ENCODE peak calls at places on chromosome 4, in six cellular contexts. One of them, this sample, is unnamed.

GRCh38 chr4:1530356-1530755 is 124.1 kb upstream of the NKX1-1 start:
- DNase-seq in K562: no peak
- DNase-seq in SK-N-SH: no peak
- DNase-seq in GM12878: no peak
- DNase-seq in HepG2: no peak
- DNase-seq in H1: no peak
- DNase-seq in this sample: no peak

GRCh38 chr4:77538144-77538543 is 67.5 kb upstream of the CXCL13 start:
- DNase-seq in K562: no peak
- DNase-seq in SK-N-SH: no peak
- DNase-seq in GM12878: no peak
- DNase-seq in HepG2: no peak
- DNase-seq in H1: no peak
- DNase-seq in this sample: no peak

GRCh38 chr4:176792348-176793059 is at the start of gene VEGFC:
- DNase-seq in K562: no peak
- DNase-seq in SK-N-SH: peak
- DNase-seq in GM12878: no peak
- DNase-seq in HepG2: peak
- DNase-seq in H1: peak
- DNase-seq in this sample: no peak

GRCh38 chr4:179662522-179662921 is 2220.3 kb upstream of the AGA start:
- DNase-seq in K562: no peak
- DNase-seq in SK-N-SH: no peak
- DNase-seq in GM12878: no peak
- DNase-seq in HepG2: no peak
- DNase-seq in H1: no peak
- DNase-seq in this sample: no peak

GRCh38 chr4:54103190-54103574 is 3.2 kb downstream of the GSX2 start:
- DNase-seq in K562: no peak
- DNase-seq in SK-N-SH: no peak
- DNase-seq in GM12878: no peak
- DNase-seq in HepG2: no peak
- DNase-seq in H1: no peak
- DNase-seq in this sample: no peak

GRCh38 chr4:20422398-20422797 is 170.7 kb downstream of the SLIT2 start:
- DNase-seq in K562: peak
- DNase-seq in SK-N-SH: peak
- DNase-seq in GM12878: no peak
- DNase-seq in HepG2: peak
- DNase-seq in H1: peak
- DNase-seq in this sample: no peak

GRCh38 chr4:94516067-94516466 is 64.3 kb downstream of the PDLIM5 start:
- DNase-seq in K562: no peak
- DNase-seq in SK-N-SH: no peak
- DNase-seq in GM12878: no peak
- DNase-seq in HepG2: peak
- DNase-seq in H1: no peak
- DNase-seq in this sample: no peak

GRCh38 chr4:140644470-140645185 is 75.9 kb upstream of the UCP1 start:
- DNase-seq in K562: no peak
- DNase-seq in SK-N-SH: no peak
- DNase-seq in GM12878: no peak
- DNase-seq in HepG2: no peak
- DNase-seq in H1: no peak
- DNase-seq in this sample: no peak

GRCh38 chr4:16908377-16909021 is 10.1 kb upstream of the LDB2 start:
- DNase-seq in K562: no peak
- DNase-seq in SK-N-SH: no peak
- DNase-seq in GM12878: no peak
- DNase-seq in HepG2: no peak
- DNase-seq in H1: no peak
- DNase-seq in this sample: no peak

GRCh38 chr4:77104405-77105292 is 28.9 kb upstream of the CCNI start:
- DNase-seq in K562: no peak
- DNase-seq in SK-N-SH: no peak
- DNase-seq in GM12878: no peak
- DNase-seq in HepG2: no peak
- DNase-seq in H1: no peak
- DNase-seq in this sample: no peak

GRCh38 chr4:185204238-185204910 is 574 bp upstream of the CFAP97 start:
- DNase-seq in K562: no peak
- DNase-seq in SK-N-SH: no peak
- DNase-seq in GM12878: no peak
- DNase-seq in HepG2: no peak
- DNase-seq in H1: no peak
- DNase-seq in this sample: no peak

GRCh38 chr4:151917145-151917775 is 156.5 kb upstream of the GATB start:
- DNase-seq in K562: no peak
- DNase-seq in SK-N-SH: no peak
- DNase-seq in GM12878: no peak
- DNase-seq in HepG2: no peak
- DNase-seq in H1: no peak
- DNase-seq in this sample: no peak

GRCh38 chr4:13483142-13484044 is 747 bp downstream of the RAB28 start:
- DNase-seq in K562: peak
- DNase-seq in SK-N-SH: peak
- DNase-seq in GM12878: no peak
- DNase-seq in HepG2: peak
- DNase-seq in H1: no peak
- DNase-seq in this sample: peak

GRCh38 chr4:19806865-19807264 is 444.8 kb upstream of the SLIT2 start:
- DNase-seq in K562: no peak
- DNase-seq in SK-N-SH: no peak
- DNase-seq in GM12878: no peak
- DNase-seq in HepG2: no peak
- DNase-seq in H1: no peak
- DNase-seq in this sample: no peak

GRCh38 chr4:104860227-104861123 is 286.2 kb upstream of the TET2 start:
- DNase-seq in K562: peak
- DNase-seq in SK-N-SH: peak
- DNase-seq in GM12878: peak
- DNase-seq in HepG2: peak
- DNase-seq in H1: peak
- DNase-seq in this sample: peak

GRCh38 chr4:148648599-148648998 is 206.4 kb upstream of the NR3C2 start:
- DNase-seq in K562: no peak
- DNase-seq in SK-N-SH: no peak
- DNase-seq in GM12878: no peak
- DNase-seq in HepG2: no peak
- DNase-seq in H1: no peak
- DNase-seq in this sample: no peak

DNA sequence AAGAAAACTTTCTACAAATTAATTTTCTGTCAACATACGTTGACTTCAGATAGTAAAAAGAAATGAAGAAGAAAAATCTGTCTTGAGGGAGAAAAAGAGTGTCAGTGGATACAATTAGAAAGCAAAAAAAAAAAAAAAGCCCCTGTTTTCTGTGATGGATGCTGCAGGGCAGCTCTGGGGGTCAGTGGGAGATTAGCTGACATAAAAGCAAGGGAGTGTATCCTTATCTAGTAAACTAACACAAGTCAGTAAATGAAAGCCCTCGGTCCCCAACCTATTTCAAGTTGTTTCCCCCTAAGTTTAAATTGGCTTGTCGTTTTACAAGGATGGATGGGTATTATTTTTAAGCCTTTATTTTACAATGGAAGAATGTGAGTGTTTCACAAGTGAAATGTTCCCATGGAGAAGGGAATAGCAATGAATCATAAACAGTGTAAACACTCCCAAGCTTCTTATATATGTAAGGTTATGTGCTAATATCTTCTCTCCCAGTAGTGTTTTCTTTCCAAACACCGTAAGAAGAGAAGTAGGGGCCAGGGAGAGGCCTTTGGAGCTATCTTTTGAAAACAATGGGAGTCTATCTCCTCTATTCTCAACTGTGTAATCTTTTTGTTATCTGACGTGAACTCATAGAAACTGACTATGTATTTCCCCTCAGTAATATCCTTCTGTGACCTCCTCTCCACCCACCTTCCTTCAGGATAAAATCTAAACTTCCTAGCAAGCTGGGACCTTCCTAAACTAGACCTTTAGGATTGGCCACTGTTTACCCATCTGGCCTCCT is 347.7 kb downstream of the FBXO8 start:
- DNase-seq in K562: no peak
- DNase-seq in SK-N-SH: no peak
- DNase-seq in GM12878: no peak
- DNase-seq in HepG2: no peak
- DNase-seq in H1: no peak
- DNase-seq in this sample: no peak
- TF ChIP-seq GABPA in K562: no peak
- TF ChIP-seq GABPA in SK-N-SH: no peak
- TF ChIP-seq GABPA in GM12878: no peak
- TF ChIP-seq GABPA in HepG2: no peak
- TF ChIP-seq GABPA in H1: no peak
- TF ChIP-seq GABPA in this sample: no peak

GRCh38 chr4:48484494-48485168 is 1.5 kb downstream of the SLC10A4 start:
- DNase-seq in K562: peak
- DNase-seq in SK-N-SH: peak
- DNase-seq in GM12878: no peak
- DNase-seq in HepG2: no peak
- DNase-seq in H1: no peak
- DNase-seq in this sample: no peak

GRCh38 chr4:48483006-48483776 is at the start of gene SLC10A4:
- DNase-seq in K562: peak
- DNase-seq in SK-N-SH: peak
- DNase-seq in GM12878: no peak
- DNase-seq in HepG2: no peak
- DNase-seq in H1: no peak
- DNase-seq in this sample: no peak

GRCh38 chr4:48481581-48481980 is 1.6 kb upstream of the SLC10A4 start:
- DNase-seq in K562: peak
- DNase-seq in SK-N-SH: no peak
- DNase-seq in GM12878: no peak
- DNase-seq in HepG2: no peak
- DNase-seq in H1: no peak
- DNase-seq in this sample: no peak

GRCh38 chr4:48478273-48478672 is 4.9 kb upstream of the SLC10A4 start:
- DNase-seq in K562: no peak
- DNase-seq in SK-N-SH: no peak
- DNase-seq in GM12878: no peak
- DNase-seq in HepG2: no peak
- DNase-seq in H1: no peak
- DNase-seq in this sample: no peak

DNA sequence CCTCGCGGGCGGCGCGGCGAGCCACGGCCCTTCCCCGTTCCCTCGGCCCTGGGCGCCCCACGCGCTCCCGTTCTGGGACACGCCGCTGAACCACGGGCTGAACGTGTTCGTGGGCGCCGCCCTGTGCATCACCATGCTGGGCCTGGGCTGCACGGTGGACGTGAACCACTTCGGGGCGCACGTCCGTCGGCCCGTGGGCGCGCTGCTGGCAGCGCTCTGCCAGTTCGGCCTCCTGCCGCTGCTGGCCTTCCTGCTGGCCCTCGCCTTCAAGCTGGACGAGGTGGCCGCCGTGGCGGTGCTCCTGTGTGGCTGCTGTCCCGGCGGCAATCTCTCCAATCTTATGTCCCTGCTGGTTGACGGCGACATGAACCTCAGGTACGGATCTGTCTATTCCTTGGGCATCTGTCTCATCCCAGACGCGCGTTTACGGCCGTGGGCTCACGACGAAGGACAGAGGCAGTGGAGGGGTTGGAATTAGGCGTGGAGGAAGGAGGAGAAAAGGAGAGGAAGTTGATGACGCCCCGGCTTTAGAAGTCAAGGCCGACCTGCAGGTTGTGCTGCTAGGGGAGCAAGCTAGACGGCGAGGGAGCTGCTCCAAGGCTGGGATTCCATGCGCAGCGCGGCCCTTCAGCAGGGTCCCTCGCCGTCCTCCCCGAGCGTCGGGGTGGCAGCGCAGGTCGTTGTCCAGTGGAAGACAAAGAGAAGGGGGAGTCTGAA is 792 bp downstream of the SLC10A4 start:
- DNase-seq in K562: peak
- DNase-seq in SK-N-SH: peak
- DNase-seq in GM12878: no peak
- DNase-seq in HepG2: no peak
- DNase-seq in H1: no peak
- DNase-seq in this sample: no peak
- H3K4me3 ChIP-seq in K562: peak
- H3K4me3 ChIP-seq in SK-N-SH: peak
- H3K4me3 ChIP-seq in GM12878: no peak
- H3K4me3 ChIP-seq in HepG2: no peak
- H3K4me3 ChIP-seq in H1: peak
- H3K4me3 ChIP-seq in this sample: no peak

GRCh38 chr4:5784021-5784420 is 73.0 kb downstream of the EVC start:
- DNase-seq in K562: no peak
- DNase-seq in SK-N-SH: no peak
- DNase-seq in GM12878: no peak
- DNase-seq in HepG2: no peak
- DNase-seq in H1: no peak
- DNase-seq in this sample: no peak

GRCh38 chr4:5784960-5785611 is 74.1 kb downstream of the EVC start:
- DNase-seq in K562: no peak
- DNase-seq in SK-N-SH: no peak
- DNase-seq in GM12878: no peak
- DNase-seq in HepG2: no peak
- DNase-seq in H1: no peak
- DNase-seq in this sample: no peak

GRCh38 chr4:5787311-5787710 is 76.3 kb downstream of the EVC start:
- DNase-seq in K562: no peak
- DNase-seq in SK-N-SH: no peak
- DNase-seq in GM12878: no peak
- DNase-seq in HepG2: no peak
- DNase-seq in H1: no peak
- DNase-seq in this sample: no peak

GRCh38 chr4:5788144-5788543 is 77.1 kb downstream of the EVC start:
- DNase-seq in K562: no peak
- DNase-seq in SK-N-SH: no peak
- DNase-seq in GM12878: no peak
- DNase-seq in HepG2: no peak
- DNase-seq in H1: no peak
- DNase-seq in this sample: no peak

GRCh38 chr4:5785806-5786680 is 75.0 kb downstream of the EVC start:
- DNase-seq in K562: no peak
- DNase-seq in SK-N-SH: no peak
- DNase-seq in GM12878: no peak
- DNase-seq in HepG2: no peak
- DNase-seq in H1: no peak
- DNase-seq in this sample: no peak
- TF ChIP-seq GABPA in K562: no peak
- TF ChIP-seq GABPA in SK-N-SH: no peak
- TF ChIP-seq GABPA in GM12878: no peak
- TF ChIP-seq GABPA in HepG2: no peak
- TF ChIP-seq GABPA in H1: no peak
- TF ChIP-seq GABPA in this sample: no peak

DNA sequence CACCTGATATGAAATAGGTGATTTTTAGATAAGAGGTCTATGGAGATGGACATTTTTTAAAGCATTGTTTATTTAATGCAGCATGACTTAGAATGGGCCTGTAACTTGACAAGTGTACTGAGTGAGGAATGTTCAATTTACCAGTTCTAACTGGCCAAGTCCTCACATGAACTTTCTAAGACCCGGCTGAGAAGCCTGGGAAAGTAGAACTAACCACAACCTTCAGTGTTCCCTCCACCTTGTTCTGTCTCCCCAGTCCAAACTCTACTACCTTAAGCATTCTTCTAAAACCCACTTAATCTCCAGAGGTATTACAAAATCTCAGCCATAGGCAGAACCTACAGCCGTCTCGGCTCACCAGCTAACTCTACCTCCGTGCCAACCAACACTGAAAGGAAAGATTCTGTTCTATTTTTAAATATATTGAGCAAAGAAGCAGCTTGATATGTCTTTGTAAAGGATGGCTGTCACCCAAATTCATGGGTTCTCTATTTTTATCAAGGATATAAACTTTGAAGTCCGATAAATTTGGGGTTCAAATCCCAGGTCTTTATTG is 6.8 kb downstream of the PPARGC1A start:
- DNase-seq in K562: no peak
- DNase-seq in SK-N-SH: no peak
- DNase-seq in GM12878: no peak
- DNase-seq in HepG2: no peak
- DNase-seq in H1: no peak
- DNase-seq in this sample: no peak
- H3K4me3 ChIP-seq in K562: no peak
- H3K4me3 ChIP-seq in SK-N-SH: no peak
- H3K4me3 ChIP-seq in GM12878: no peak
- H3K4me3 ChIP-seq in HepG2: no peak
- H3K4me3 ChIP-seq in H1: no peak
- H3K4me3 ChIP-seq in this sample: no peak

This sample was measured in HL-60.